ENCODE peak calls at places on chromosomes 3 and 15, in five cellular contexts. L is CD8-positive, alpha-beta T cell; Y is choroid plexus epithelial cell; I is brain microvascular endothelial cell; M is fibroblast of lung. K is an unnamed sample.

GRCh38 chr3:64972793-64973192 is 285.0 kb upstream of the ADAMTS9 start:
- DNase-seq in L (no peak), Y (peak; percentile 38), I (no peak), M (peak; percentile 61), K (peak; percentile 71)

GRCh38 chr15:24878153-24878552 is 76.6 kb upstream of the SNRPN start:
- DNase-seq in L (no peak), Y (peak; percentile 23), I (peak; percentile 2), M (peak; percentile 54), K (peak; percentile 32)

GRCh38 chr15:82986442-82986780 is 401 bp downstream of the RAMAC start:
- DNase-seq in L (no peak), Y (peak; percentile 32), I (no peak), M (no peak), K (no peak)

GRCh38 chr3:114879059-114880031 is 267.7 kb downstream of the ZBTB20 start:
- DNase-seq in L (no peak), Y (peak; percentile 68), I (peak; percentile 44), M (peak; percentile 74), K (peak; percentile 62)

GRCh38 chr3:40167958-40168357 is 141.5 kb upstream of the EIF1B start:
- DNase-seq in L (no peak), Y (no peak), I (no peak), M (no peak), K (no peak)

GRCh38 chr3:145628211-145628610 is 532.8 kb downstream of the PLOD2 start:
- DNase-seq in L (no peak), Y (no peak), I (no peak), M (no peak), K (no peak)

GRCh38 chr3:43185656-43186375 is 79.9 kb upstream of the POMGNT2 start:
- DNase-seq in L (no peak), Y (peak; percentile 85), I (no peak), M (peak; percentile 2), K (peak; percentile 38)

GRCh38 chr3:40382617-40382979 is 4.4 kb upstream of the ENTPD3 start:
- DNase-seq in L (no peak), Y (peak; percentile 11), I (no peak), M (no peak), K (no peak)

GRCh38 chr15:31283046-31283445 is 43.6 kb upstream of the KLF13 start:
- DNase-seq in L (no peak), Y (no peak), I (no peak), M (no peak), K (no peak)

GRCh38 chr3:112093180-112093522 is 7.0 kb downstream of the C3orf52 start:
- DNase-seq in L (no peak), Y (peak; percentile 59), I (no peak), M (no peak), K (no peak)

GRCh38 chr3:61562042-61562809 is 855 bp downstream of the PTPRG start:
- DNase-seq in L (no peak), Y (peak; percentile 31), I (no peak), M (peak; percentile 48), K (peak; percentile 36)

GRCh38 chr3:25555695-25556094 is 109.0 kb downstream of the TOP2B start:
- DNase-seq in L (no peak), Y (no peak), I (no peak), M (no peak), K (no peak)

GRCh38 chr3:182843478-182843877 is 50.2 kb downstream of the ATP11B start:
- DNase-seq in L (no peak), Y (no peak), I (no peak), M (peak; percentile 7), K (peak; percentile 6)

GRCh38 chr3:10268930-10269329 is 20.7 kb downstream of the TATDN2 start:
- DNase-seq in L (no peak), Y (no peak), I (no peak), M (no peak), K (no peak)

GRCh38 chr3:150391200-150391599 is 16.9 kb upstream of the TSC22D2 start:
- DNase-seq in L (no peak), Y (peak; percentile 58), I (no peak), M (no peak), K (peak; percentile 32)

GRCh38 chr3:170815340-170815739 is 54.7 kb downstream of the RPL22L1 start:
- DNase-seq in L (no peak), Y (peak; percentile 62), I (peak; percentile 6), M (no peak), K (peak; percentile 29)

GRCh38 chr3:16548721-16549120 is 35.2 kb upstream of the RFTN1 start:
- DNase-seq in L (no peak), Y (peak; percentile 62), I (peak; percentile 79), M (peak; percentile 87), K (peak; percentile 84)

GRCh38 chr3:102206506-102207145 is 228.2 kb upstream of the ZPLD1 start:
- DNase-seq in L (no peak), Y (peak; percentile 91), I (peak; percentile 76), M (peak; percentile 76), K (peak; percentile 64)

GRCh38 chr3:194687638-194688206 is 2.0 kb downstream of the FAM43A start:
- DNase-seq in L (peak; percentile 66), Y (peak; percentile 71), I (peak; percentile 37), M (peak; percentile 69), K (peak; percentile 68)

GRCh38 chr3:135965506-135966348 is at the start of gene PPP2R3A:
- DNase-seq in L (peak; percentile 56), Y (peak; percentile 88), I (peak; percentile 81), M (peak; percentile 85), K (peak; percentile 91)

GRCh38 chr3:8621141-8621540 is 23.5 kb downstream of the SSUH2 start:
- DNase-seq in L (no peak), Y (no peak), I (no peak), M (no peak), K (no peak)

GRCh38 chr3:35426581-35426980 is 212.7 kb upstream of the ARPP21 start:
- DNase-seq in L (no peak), Y (peak; percentile 23), I (no peak), M (peak; percentile 62), K (peak; percentile 76)

GRCh38 chr3:10813425-10813824 is 2.6 kb upstream of the SLC6A11 start:
- DNase-seq in L (no peak), Y (no peak), I (no peak), M (no peak), K (no peak)

GRCh38 chr3:85535517-85535916 is 576.7 kb downstream of the CADM2 start:
- DNase-seq in L (no peak), Y (no peak), I (no peak), M (no peak), K (no peak)

GRCh38 chr3:127846576-127846975 is 24.3 kb upstream of the MGLL start:
- DNase-seq in L (no peak), Y (no peak), I (no peak), M (no peak), K (no peak)

GRCh38 chr3:52062499-52062898 is 6.1 kb upstream of the DUSP7 start:
- DNase-seq in L (no peak), Y (peak; percentile 82), I (peak; percentile 77), M (peak; percentile 89), K (peak; percentile 91)

GRCh38 chr3:167166594-167167253 is 213.4 kb downstream of the ZBBX start:
- DNase-seq in L (no peak), Y (no peak), I (no peak), M (peak; percentile 1), K (no peak)

GRCh38 chr3:138078901-138079344 is 36.5 kb downstream of the DZIP1L start:
- DNase-seq in L (no peak), Y (peak; percentile 99), I (peak; percentile 98), M (peak; percentile 97), K (peak; percentile 98)

GRCh38 chr3:179149239-179149887 is 1.2 kb downstream of the PIK3CA start:
- DNase-seq in L (peak; percentile 12), Y (peak; percentile 56), I (peak; percentile 17), M (peak; percentile 45), K (peak; percentile 33)

GRCh38 chr3:45347329-45348000 is 40.9 kb upstream of the LARS2 start:
- DNase-seq in L (no peak), Y (peak; percentile 18), I (no peak), M (peak; percentile 17), K (no peak)

GRCh38 chr3:8280161-8280560 is 221.5 kb upstream of the LMCD1 start:
- DNase-seq in L (no peak), Y (no peak), I (no peak), M (no peak), K (no peak)

GRCh38 chr3:55077726-55078125 is 149.9 kb upstream of the LRTM1 start:
- DNase-seq in L (no peak), Y (no peak), I (no peak), M (no peak), K (no peak)

GRCh38 chr15:51760805-51761204 is 9.4 kb downstream of the TMOD2 start:
- DNase-seq in L (no peak), Y (no peak), I (no peak), M (no peak), K (no peak)

GRCh38 chr3:26102376-26103110 is 312.7 kb downstream of the OXSM start:
- DNase-seq in L (no peak), Y (no peak), I (no peak), M (no peak), K (no peak)

GRCh38 chr15:48555244-48555804 is 90.2 kb downstream of the FBN1 start:
- DNase-seq in L (no peak), Y (peak; percentile 96), I (peak; percentile 96), M (peak; percentile 87), K (peak; percentile 84)

GRCh38 chr15:67613708-67614107 is 71.2 kb downstream of the MAP2K5 start:
- DNase-seq in L (no peak), Y (no peak), I (no peak), M (no peak), K (no peak)
- TF ChIP-seq CTCF in L (no peak), Y (no peak), I (peak; percentile 7), M (no peak), K (no peak)

DNA sequence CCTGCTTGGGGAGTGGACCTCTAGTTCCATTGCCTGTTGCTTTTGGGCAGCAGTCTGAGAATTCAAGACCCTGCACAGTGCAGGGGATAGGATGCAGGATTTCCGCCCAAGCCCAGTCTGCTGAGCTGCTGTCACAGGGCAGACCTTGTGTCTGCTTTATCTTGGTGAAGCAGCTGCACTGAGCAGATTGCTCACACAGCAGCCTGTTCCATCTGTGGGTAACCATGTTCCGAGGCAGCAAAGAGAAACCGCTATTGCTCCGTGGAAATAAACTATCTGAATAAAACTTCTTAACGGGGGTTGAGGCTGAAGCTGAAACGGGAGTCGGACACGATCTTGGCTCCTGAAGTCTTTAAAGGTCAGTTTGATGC is 202.3 kb downstream of the AKAP13 start:
- DNase-seq in L (peak; percentile 58), Y (peak; percentile 78), I (no peak), M (peak; percentile 64), K (no peak)
- H3K4me3 ChIP-seq in L (peak overlapping the region; percentile 54), Y (peak overlapping the region; percentile 41), I (no peak overlapping the region), M (peak overlapping the region; percentile 45), K (no peak overlapping the region)

DNA sequence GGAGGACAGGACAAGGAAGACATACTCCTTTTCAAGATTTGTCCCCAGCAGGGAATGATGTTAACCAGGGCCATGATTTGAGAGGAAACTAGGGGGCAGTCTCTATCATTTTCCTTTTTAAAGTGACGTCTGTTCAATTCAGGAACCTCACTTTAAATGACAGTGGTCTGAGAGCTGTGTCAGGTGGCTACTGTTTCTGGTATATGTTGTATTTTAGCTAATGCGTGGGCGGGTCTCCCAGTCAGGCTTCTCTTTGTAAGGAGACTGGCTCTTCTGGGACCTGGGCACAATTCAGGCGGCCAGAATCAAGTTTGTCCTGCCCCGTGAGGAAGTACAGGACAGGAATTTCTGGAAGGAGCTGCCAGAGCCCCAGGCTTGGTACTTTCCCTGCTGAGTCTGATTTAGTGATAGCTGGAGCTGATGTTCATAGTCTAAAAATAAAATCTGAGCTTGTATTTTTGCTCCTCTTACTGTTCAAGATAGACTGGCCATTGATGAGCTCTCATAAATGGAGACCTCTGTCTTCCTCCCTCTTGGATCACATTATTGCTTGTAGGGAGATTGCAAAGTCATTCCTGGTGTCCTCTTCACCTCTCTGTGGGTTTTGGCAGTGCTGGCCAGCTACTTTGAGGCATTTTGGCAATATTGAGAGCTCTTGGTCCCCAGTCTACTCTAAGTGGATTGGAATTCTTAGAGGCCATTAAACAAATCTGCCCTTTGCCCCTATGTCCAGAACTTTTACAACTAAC is 25.6 kb downstream of the SQOR start:
- DNase-seq in L (no peak), Y (no peak), I (no peak), M (no peak), K (no peak)
- TF ChIP-seq CTCF in L (no peak), Y (peak; percentile 14), I (peak; percentile 21), M (no peak), K (no peak)

GRCh38 chr3:177594096-177594495 is 396.8 kb upstream of the TBL1XR1 start:
- DNase-seq in L (no peak), Y (no peak), I (no peak), M (no peak), K (no peak)
- H3K4me3 ChIP-seq in L (no peak overlapping the region), Y (no peak overlapping the region), I (no peak overlapping the region), M (no peak overlapping the region), K (no peak overlapping the region)

K was measured in astrocyte of the spinal cord.